ENCODE peak calls at places on chromosomes 7 and 10, in five cellular contexts. W is transverse colon, Z is lower lobe of right lung, S is neural progenitor cell, G is uterus. E is an unnamed sample.

GRCh38 chr7:142461437-142461836 is 203.6 kb upstream of the PRSS58 start:
- DNase-seq in W (no peak), Z (no peak), S (no peak), G (no peak), E (no peak)

GRCh38 chr7:1360521-1360971 is 98.7 kb downstream of the MICALL2 start:
- DNase-seq in W (no peak), Z (peak; percentile 24), S (no peak), G (no peak), E (no peak)

GRCh38 chr7:47103498-47104205 is 478.3 kb downstream of the TNS3 start:
- DNase-seq in W (no peak), Z (no peak), S (no peak), G (no peak), E (no peak)

GRCh38 chr10:30215631-30216030 is 133.4 kb downstream of the MTPAP start:
- DNase-seq in W (no peak), Z (no peak), S (no peak), G (no peak), E (no peak)

GRCh38 chr7:44096326-44096881 is 7.7 kb upstream of the AEBP1 start:
- DNase-seq in W (no peak), Z (no peak), S (no peak), G (no peak), E (no peak)

GRCh38 chr7:104482362-104483042 is 154.1 kb downstream of the LHFPL3 start:
- DNase-seq in W (peak; percentile 59), Z (no peak), S (no peak), G (no peak), E (no peak)

GRCh38 chr7:106372121-106372520 is 87.3 kb upstream of the NAMPT start:
- DNase-seq in W (no peak), Z (no peak), S (no peak), G (no peak), E (no peak)

GRCh38 chr10:126124044-126124443 is 227.7 kb downstream of the FANK1 start:
- DNase-seq in W (no peak), Z (no peak), S (no peak), G (no peak), E (no peak)

GRCh38 chr7:100602889-100603696 is 930 bp downstream of the PCOLCE start:
- DNase-seq in W (peak; percentile 59), Z (no peak), S (peak; percentile 83), G (peak; percentile 91), E (peak; percentile 79)

GRCh38 chr10:100637785-100638184 is 102.0 kb downstream of the HIF1AN start:
- DNase-seq in W (no peak), Z (no peak), S (peak; percentile 85), G (no peak), E (peak; percentile 29)

GRCh38 chr7:121603886-121604285 is 207.8 kb upstream of the FAM3C start:
- DNase-seq in W (no peak), Z (no peak), S (no peak), G (no peak), E (no peak)

GRCh38 chr7:121604627-121605296 is 208.7 kb upstream of the FAM3C start:
- DNase-seq in W (no peak), Z (no peak), S (no peak), G (no peak), E (no peak)

GRCh38 chr7:121608785-121609184 is 212.7 kb upstream of the FAM3C start:
- DNase-seq in W (no peak), Z (no peak), S (no peak), G (no peak), E (no peak)

GRCh38 chr7:121609208-121609607 is 213.1 kb upstream of the FAM3C start:
- DNase-seq in W (no peak), Z (no peak), S (no peak), G (no peak), E (no peak)

DNA sequence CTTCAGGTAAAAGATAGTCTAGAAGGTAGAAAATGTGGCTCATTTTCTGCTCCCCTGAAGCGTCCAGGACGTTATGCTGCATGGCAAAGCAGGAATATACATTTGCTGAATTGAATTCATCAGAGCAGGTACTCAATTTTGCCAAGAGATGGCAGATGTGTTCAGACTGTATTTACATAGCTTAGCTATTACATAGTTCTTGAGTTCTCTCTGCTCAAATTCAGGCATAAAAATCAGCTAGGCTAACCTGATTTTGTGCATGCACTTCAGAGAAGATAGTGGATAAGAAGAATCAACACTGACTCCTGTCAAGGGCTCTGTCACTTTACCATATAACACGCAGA is 209.2 kb upstream of the FAM3C start:
- DNase-seq in W (no peak), Z (no peak), S (no peak), G (no peak), E (no peak)
- TF ChIP-seq CTCF in W (peak; percentile 24), Z (no peak), S (peak; percentile 9), G (no peak), E (no peak)

DNA sequence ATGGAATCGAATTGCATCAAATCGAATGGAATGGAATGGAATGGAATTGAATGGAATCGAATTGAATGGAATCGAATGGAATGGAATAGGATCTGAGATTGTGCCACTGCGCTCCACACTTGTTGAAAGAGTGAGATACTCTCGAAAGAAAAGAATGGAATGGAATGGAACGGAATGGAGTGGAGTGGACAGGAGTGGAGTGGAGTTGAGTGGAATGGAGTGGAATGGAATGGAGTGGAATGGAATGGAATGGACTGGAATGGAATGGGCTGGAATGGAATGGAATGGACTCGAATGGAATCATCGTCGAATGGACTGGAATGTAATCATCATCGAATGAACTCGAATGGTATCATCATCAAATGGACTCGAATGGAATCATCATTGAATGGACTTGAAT is 38.0 kb downstream of the ZNF716 start:
- DNase-seq in W (no peak), Z (no peak), S (no peak), G (no peak), E (no peak)
- H3K9me3 ChIP-seq in W (peaks cover 16% of the 10 kb centered on the region), Z (peaks cover 44% of the 10 kb centered on the region), S (peaks cover 7% of the 10 kb centered on the region), G (no peaks in the 10 kb centered on the region), E (no peaks in the 10 kb centered on the region)

GRCh38 chr7:158929306-158929705 is 72.9 kb downstream of the DYNC2I1 start:
- DNase-seq in W (no peak), Z (no peak), S (no peak), G (no peak), E (no peak)

GRCh38 chr7:158935062-158935461 is 78.7 kb downstream of the DYNC2I1 start:
- DNase-seq in W (no peak), Z (no peak), S (no peak), G (no peak), E (no peak)

GRCh38 chr7:158931899-158932298 is 75.5 kb downstream of the DYNC2I1 start:
- DNase-seq in W (no peak), Z (no peak), S (no peak), G (no peak), E (no peak)

GRCh38 chr7:158933468-158934139 is 77.2 kb downstream of the DYNC2I1 start:
- DNase-seq in W (no peak), Z (no peak), S (no peak), G (no peak), E (no peak)

DNA sequence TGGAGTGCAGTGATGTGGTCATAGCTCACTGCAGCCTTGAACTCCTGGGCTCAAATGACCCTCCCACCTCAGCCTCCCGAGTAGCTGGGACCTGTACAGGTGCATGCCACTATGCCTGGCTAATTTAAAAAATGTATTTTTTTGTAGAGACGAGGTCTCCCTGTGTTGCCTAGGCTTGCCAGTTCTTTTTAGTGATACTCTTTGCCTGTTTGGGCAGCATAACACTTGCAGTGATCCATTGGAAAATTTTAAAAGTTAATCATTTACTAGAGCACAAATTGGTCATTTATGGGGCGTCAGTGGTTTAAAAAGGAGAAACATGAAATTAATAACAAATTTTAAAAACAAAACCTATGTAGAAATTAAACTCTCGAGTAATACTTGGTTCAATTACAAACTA is 78.3 kb downstream of the DYNC2I1 start:
- DNase-seq in W (no peak), Z (no peak), S (no peak), G (no peak), E (no peak)
- H3K27ac ChIP-seq in W (no peak overlapping the region), Z (no peak overlapping the region), S (no peak overlapping the region), G (no peak overlapping the region), E (no peak overlapping the region)

GRCh38 chr7:65798111-65799075 is 74.5 kb upstream of the VKORC1L1 start:
- DNase-seq in W (no peak), Z (no peak), S (peak; percentile 31), G (no peak), E (no peak)
- TF ChIP-seq CTCF in W (no peak), Z (no peak), S (no peak), G (no peak), E (no peak)

DNA sequence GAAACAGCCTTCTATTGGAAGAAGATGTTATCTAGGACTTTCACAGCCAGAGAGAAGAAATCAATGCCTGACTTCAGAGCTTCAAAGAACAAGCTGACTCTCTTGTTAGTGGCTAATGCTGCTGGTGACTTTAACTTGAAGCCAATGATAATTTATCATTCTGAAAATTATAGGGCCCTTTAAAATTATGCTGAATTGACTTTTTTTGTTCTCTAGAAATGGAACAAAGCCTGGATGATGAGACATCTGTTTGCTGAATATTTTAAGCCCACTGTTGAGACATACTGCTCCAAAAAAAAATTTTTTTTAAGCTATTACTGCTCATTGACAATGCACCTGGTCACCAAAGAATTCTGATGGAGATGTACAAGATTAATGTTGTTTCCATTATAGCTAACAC is 189.2 kb downstream of the MBL2 start:
- DNase-seq in W (no peak), Z (no peak), S (no peak), G (no peak), E (no peak)
- H3K9me3 ChIP-seq in W (no peaks in the 10 kb centered on the region), Z (peaks cover 19% of the 10 kb centered on the region), S (peaks cover 14% of the 10 kb centered on the region), G (no peaks in the 10 kb centered on the region), E (no peaks in the 10 kb centered on the region)

DNA sequence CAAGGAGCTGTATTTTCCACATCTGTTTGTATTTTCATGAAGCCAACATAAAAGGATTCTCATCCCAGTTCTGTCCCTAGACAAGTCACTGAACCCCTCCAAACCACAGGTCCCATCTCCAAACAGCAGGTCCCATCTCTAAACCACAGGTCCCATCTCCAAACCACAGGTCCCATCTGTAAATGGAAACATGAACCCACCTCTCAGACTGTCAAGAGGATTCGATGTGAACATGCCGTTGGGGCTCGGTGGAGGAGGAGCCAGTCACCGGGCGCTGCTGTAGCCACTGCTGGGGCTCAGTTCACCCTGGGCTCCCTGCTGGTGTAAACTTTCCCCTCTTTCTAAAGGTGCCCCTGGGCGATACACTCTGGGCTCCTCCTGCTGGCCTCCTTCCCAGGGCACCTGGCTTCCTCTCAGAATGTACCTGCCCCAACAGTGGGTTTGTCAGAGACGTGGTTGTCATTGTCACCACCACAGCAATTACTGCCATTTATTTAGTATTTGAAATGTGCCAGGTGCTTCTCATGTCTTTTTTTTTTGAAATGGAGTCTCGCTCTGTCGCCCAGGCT is 13.0 kb downstream of the LHPP start:
- DNase-seq in W (no peak), Z (no peak), S (no peak), G (no peak), E (no peak)
- H3K27ac ChIP-seq in W (no peak overlapping the region), Z (no peak overlapping the region), S (no peak overlapping the region), G (no peak overlapping the region), E (no peak overlapping the region)

GRCh38 chr7:149873968-149874643 is at the start of gene ATP6V0E2:
- DNase-seq in W (no peak), Z (no peak), S (no peak), G (no peak), E (no peak)
- TF ChIP-seq CTCF in W (no peak), Z (no peak), S (no peak), G (no peak), E (no peak)